ENCODE peak calls at places on chromosomes 2 and 18, in seven cellular contexts. One of them, this sample, is unnamed.

GRCh38 chr18:36315736-36316135 is 18.2 kb downstream of the FHOD3 start:
- DNase-seq in AG04450: no peak
- DNase-seq in cortex of kidney: no peak
- DNase-seq in nephron progenitor cell: no peak
- DNase-seq in naive thymus-derived CD8-positive, alpha-beta T cell: no peak
- DNase-seq in AML-193: no peak
- DNase-seq in NB4: no peak
- DNase-seq in this sample: peak

GRCh38 chr2:184336688-184337087 is 261.6 kb upstream of the ZNF804A start:
- DNase-seq in nephron progenitor cell: no peak
- DNase-seq in AG04450: no peak
- DNase-seq in NB4: no peak
- DNase-seq in AML-193: no peak
- DNase-seq in cortex of kidney: no peak
- DNase-seq in naive thymus-derived CD8-positive, alpha-beta T cell: no peak
- DNase-seq in this sample: no peak

GRCh38 chr2:216632952-216633615 is at the start of gene IGFBP2:
- DNase-seq in AG04450: no peak
- DNase-seq in naive thymus-derived CD8-positive, alpha-beta T cell: peak
- DNase-seq in NB4: peak
- DNase-seq in nephron progenitor cell: peak
- DNase-seq in cortex of kidney: no peak
- DNase-seq in AML-193: peak
- DNase-seq in this sample: no peak

GRCh38 chr2:159083601-159084000 is 115.2 kb downstream of the TANC1 start:
- DNase-seq in AG04450: no peak
- DNase-seq in AML-193: no peak
- DNase-seq in cortex of kidney: no peak
- DNase-seq in naive thymus-derived CD8-positive, alpha-beta T cell: no peak
- DNase-seq in nephron progenitor cell: no peak
- DNase-seq in NB4: no peak
- DNase-seq in this sample: no peak

GRCh38 chr2:64857581-64858471 is 131.4 kb upstream of the SLC1A4 start:
- DNase-seq in nephron progenitor cell: peak
- DNase-seq in AML-193: no peak
- DNase-seq in naive thymus-derived CD8-positive, alpha-beta T cell: no peak
- DNase-seq in cortex of kidney: no peak
- DNase-seq in AG04450: no peak
- DNase-seq in NB4: peak
- DNase-seq in this sample: peak

GRCh38 chr2:43221660-43222471 is 4.5 kb downstream of the ZFP36L2 start:
- DNase-seq in naive thymus-derived CD8-positive, alpha-beta T cell: peak
- DNase-seq in nephron progenitor cell: peak
- DNase-seq in NB4: peak
- DNase-seq in cortex of kidney: no peak
- DNase-seq in AML-193: peak
- DNase-seq in AG04450: peak
- DNase-seq in this sample: peak

GRCh38 chr2:160647967-160648685 is 154.5 kb upstream of the RBMS1 start:
- DNase-seq in AML-193: no peak
- DNase-seq in NB4: no peak
- DNase-seq in naive thymus-derived CD8-positive, alpha-beta T cell: no peak
- DNase-seq in AG04450: no peak
- DNase-seq in nephron progenitor cell: no peak
- DNase-seq in cortex of kidney: no peak
- DNase-seq in this sample: no peak

GRCh38 chr2:161915121-161915520 is 158.9 kb downstream of the DPP4 start:
- DNase-seq in AML-193: no peak
- DNase-seq in NB4: no peak
- DNase-seq in naive thymus-derived CD8-positive, alpha-beta T cell: no peak
- DNase-seq in nephron progenitor cell: no peak
- DNase-seq in AG04450: no peak
- DNase-seq in cortex of kidney: no peak
- DNase-seq in this sample: no peak

GRCh38 chr2:129438501-129439057 is 540.9 kb upstream of the RAB6C start:
- DNase-seq in nephron progenitor cell: no peak
- DNase-seq in naive thymus-derived CD8-positive, alpha-beta T cell: no peak
- DNase-seq in cortex of kidney: no peak
- DNase-seq in AG04450: no peak
- DNase-seq in NB4: no peak
- DNase-seq in AML-193: no peak
- DNase-seq in this sample: no peak

GRCh38 chr18:23614413-23614812 is 28.1 kb upstream of the NPC1 start:
- DNase-seq in naive thymus-derived CD8-positive, alpha-beta T cell: no peak
- DNase-seq in nephron progenitor cell: no peak
- DNase-seq in cortex of kidney: no peak
- DNase-seq in AML-193: no peak
- DNase-seq in AG04450: no peak
- DNase-seq in NB4: no peak
- DNase-seq in this sample: no peak

GRCh38 chr2:46900381-46900780 is 15.2 kb downstream of the MCFD2 start:
- DNase-seq in nephron progenitor cell: no peak
- DNase-seq in naive thymus-derived CD8-positive, alpha-beta T cell: no peak
- DNase-seq in AML-193: no peak
- DNase-seq in AG04450: no peak
- DNase-seq in NB4: no peak
- DNase-seq in cortex of kidney: no peak
- DNase-seq in this sample: no peak

GRCh38 chr18:80194874-80195570 is 52.3 kb downstream of the PARD6G start:
- DNase-seq in naive thymus-derived CD8-positive, alpha-beta T cell: no peak
- DNase-seq in AML-193: no peak
- DNase-seq in NB4: no peak
- DNase-seq in AG04450: no peak
- DNase-seq in cortex of kidney: no peak
- DNase-seq in nephron progenitor cell: no peak
- DNase-seq in this sample: no peak